ENCODE peak calls at places on chromosome 7, in six cellular contexts. Z is stimulated activated CD4-positive, alpha-beta T cell treated with anti-CD3 and anti-CD28 coated beads, Interleukin-1b, Interleukin-23, amount 100 ng/mL, for 24 hours; M is DMS153; H is activated CD4-positive, alpha-beta T cell treated with anti-CD3 and anti-CD28 coated beads, Interleukin-2, amount 50 U/mL, for 24 hours; P is GDM1; B is lung microvascular endothelial cell. O is an unnamed sample.

GRCh38 chr7:114901771-114902170 is 20.1 kb upstream of the MDFIC start:
- DNase-seq in P (no peak), M (no peak), H (no peak), B (no peak), Z (no peak), O (no peak)

GRCh38 chr7:119482209-119482608 is 790.8 kb upstream of the KCND2 start:
- DNase-seq in Z (no peak), M (peak), P (no peak), B (peak), H (no peak), O (peak)

GRCh38 chr7:54802841-54803240 is 43.8 kb upstream of the SEC61G start:
- DNase-seq in Z (no peak), P (no peak), H (no peak), B (no peak), M (no peak), O (peak)

GRCh38 chr7:155769701-155770100 is 42.6 kb downstream of the SHH start:
- DNase-seq in B (no peak), H (no peak), M (no peak), P (no peak), Z (no peak), O (no peak)

GRCh38 chr7:20532841-20533240 is 82.6 kb upstream of the ABCB5 start:
- DNase-seq in H (no peak), Z (no peak), M (no peak), P (no peak), B (no peak), O (peak)

GRCh38 chr7:105264707-105265106 is 124.0 kb downstream of the SRPK2 start:
- DNase-seq in H (no peak), P (no peak), M (no peak), Z (no peak), B (no peak), O (no peak)

GRCh38 chr7:102875700-102876192 is 37.1 kb upstream of the LRRC17 start:
- DNase-seq in B (peak), M (no peak), Z (peak), P (no peak), H (no peak), O (peak)

GRCh38 chr7:55279080-55279845 is 85.9 kb upstream of the LANCL2 start:
- DNase-seq in Z (no peak), H (no peak), P (no peak), M (no peak), B (no peak), O (no peak)

GRCh38 chr7:106369349-106369748 is 84.6 kb upstream of the NAMPT start:
- DNase-seq in M (no peak), Z (no peak), B (no peak), H (no peak), P (no peak), O (peak)

GRCh38 chr7:96219382-96220130 is 102.3 kb downstream of the SLC25A13 start:
- DNase-seq in H (no peak), P (no peak), Z (no peak), M (no peak), B (peak), O (peak)

GRCh38 chr7:127782075-127782474 is 130.1 kb downstream of the SND1 start:
- DNase-seq in B (no peak), Z (no peak), M (no peak), P (no peak), H (no peak), O (no peak)